ENCODE peak calls at places on chromosomes 16 and 17, in six cellular contexts. K is AG10803; B is activated naive CD4-positive, alpha-beta T cell; A is GM10248; W is left lung; Z is gastrocnemius medialis. M is an unnamed sample.

GRCh38 chr17:57518587-57519118 is 226.4 kb downstream of the CCDC182 start:
- DNase-seq in K (no peak), B (no peak), W (no peak), A (no peak), Z (peak; percentile 68), M (no peak)

GRCh38 chr17:59331929-59332889 is 754 bp downstream of the YPEL2 start:
- DNase-seq in B (no peak), Z (peak; percentile 72), K (no peak), W (peak; percentile 92), A (peak; percentile 50), M (no peak)

GRCh38 chr17:50110591-50111349 is 15.6 kb downstream of the PDK2 start:
- DNase-seq in W (peak; percentile 71), K (no peak), A (no peak), Z (peak; percentile 95), B (no peak), M (no peak)

GRCh38 chr16:4531816-4532215 is 6.8 kb downstream of the CDIP1 start:
- DNase-seq in W (no peak), K (no peak), Z (no peak), B (no peak), A (no peak), M (no peak)

GRCh38 chr16:31029272-31029671 is 4.1 kb upstream of the STX4 start:
- DNase-seq in B (no peak), Z (no peak), A (no peak), W (no peak), K (no peak), M (no peak)

GRCh38 chr17:19260958-19261357 is 23.8 kb downstream of the EPN2 start:
- DNase-seq in W (no peak), B (no peak), K (no peak), A (no peak), Z (no peak), M (no peak)

GRCh38 chr17:63082273-63082861 is 116.3 kb downstream of the TANC2 start:
- DNase-seq in Z (no peak), K (peak; percentile 42), W (no peak), B (no peak), A (no peak), M (peak; percentile 39)

GRCh38 chr17:7838291-7839075 is 4.5 kb downstream of the KDM6B start:
- DNase-seq in Z (peak; percentile 64), B (no peak), W (no peak), K (peak; percentile 78), A (no peak), M (no peak)

GRCh38 chr17:6523330-6523729 is 33.0 kb downstream of the PITPNM3 start:
- DNase-seq in W (no peak), Z (no peak), K (no peak), B (no peak), A (no peak), M (no peak)

GRCh38 chr17:16349461-16349860 is 3.8 kb downstream of the CENPV start:
- DNase-seq in K (no peak), W (no peak), A (no peak), B (no peak), Z (peak; percentile 2), M (peak; percentile 28)

GRCh38 chr16:48607056-48607825 is 2.7 kb downstream of the N4BP1 start:
- DNase-seq in A (no peak), Z (no peak), B (no peak), W (no peak), K (peak; percentile 79), M (no peak)

GRCh38 chr17:79778504-79779087 is 648 bp downstream of the CBX2 start:
- DNase-seq in K (no peak), W (peak; percentile 81), B (no peak), A (peak; percentile 41), Z (no peak), M (no peak)

GRCh38 chr17:75459590-75460267 is 3.3 kb downstream of the TMEM94 start:
- DNase-seq in Z (peak; percentile 84), B (no peak), W (no peak), A (no peak), K (no peak), M (peak; percentile 9)

GRCh38 chr17:47638903-47639302 is 10.8 kb upstream of the KPNB1 start:
- DNase-seq in B (no peak), Z (no peak), W (no peak), A (no peak), K (no peak), M (no peak)

GRCh38 chr17:36641877-36642845 is 40.8 kb downstream of the MRM1 start:
- DNase-seq in W (no peak), A (no peak), B (no peak), K (no peak), Z (no peak), M (no peak)

M was measured in MM.1S.